ENCODE peak calls at places on chromosomes 3 and 15, in five cellular contexts. V, H, K, L and G are unnamed samples.
A peak's percentile ranks its signal among the peaks of the same experiment; 100 is the strongest.

GRCh38 chr3:19506171-19506570 is 357.9 kb downstream of the KCNH8 start:
- DNase-seq in V (no peak), K (no peak), H (peak; percentile 1), L (no peak), G (no peak)

GRCh38 chr3:136135039-136135802 is 60.9 kb downstream of the MSL2 start:
- DNase-seq in L (no peak), V (peak; percentile 47), K (no peak), H (no peak), G (no peak)

GRCh38 chr3:66076861-66077495 is 38.3 kb upstream of the MAGI1 start:
- DNase-seq in L (no peak), V (no peak), K (no peak), H (no peak), G (no peak)

GRCh38 chr3:126152931-126153694 is 27.3 kb downstream of the ALDH1L1 start:
- DNase-seq in V (no peak), K (no peak), L (no peak), H (no peak), G (no peak)

GRCh38 chr3:58063424-58063823 is 55.2 kb downstream of the FLNB start:
- DNase-seq in K (no peak), L (no peak), V (no peak), H (no peak), G (no peak)

GRCh38 chr15:58526647-58527192 is 94.9 kb downstream of the LIPC start:
- DNase-seq in H (no peak), K (no peak), V (no peak), L (no peak), G (no peak)

GRCh38 chr15:37824717-37825382 is 109.6 kb upstream of the TMCO5A start:
- DNase-seq in L (no peak), V (peak; percentile 11), H (no peak), K (peak; percentile 2), G (no peak)

GRCh38 chr3:196990654-196991053 is 22.0 kb upstream of the PIGZ start:
- DNase-seq in L (no peak), H (no peak), V (no peak), K (peak; percentile 43), G (no peak)

GRCh38 chr3:30581982-30582381 is 24.4 kb upstream of the TGFBR2 start:
- DNase-seq in H (no peak), L (no peak), K (peak; percentile 53), V (no peak), G (peak; percentile 7)

GRCh38 chr15:43209059-43209824 is 11.6 kb downstream of the EPB42 start:
- DNase-seq in V (peak; percentile 61), K (peak; percentile 41), H (no peak), L (no peak), G (peak; percentile 71)

GRCh38 chr3:8882171-8882593 is 81.1 kb downstream of the RAD18 start:
- DNase-seq in K (no peak), H (no peak), V (no peak), L (no peak), G (peak; percentile 45)

GRCh38 chr3:151912041-151912440 is 38.6 kb downstream of the SUCNR1 start:
- DNase-seq in V (no peak), L (no peak), H (no peak), K (no peak), G (no peak)

GRCh38 chr15:73991260-73991659 is 835 bp downstream of the STOML1 start:
- DNase-seq in H (no peak), V (no peak), L (no peak), K (no peak), G (peak; percentile 21)

GRCh38 chr3:39376929-39377634 is 6.1 kb upstream of the SLC25A38 start:
- DNase-seq in H (no peak), V (peak; percentile 1), L (no peak), K (no peak), G (peak; percentile 39)

GRCh38 chr3:83514130-83514914 is 1444.5 kb upstream of the CADM2 start:
- DNase-seq in L (peak; percentile 58), H (no peak), V (no peak), K (no peak), G (peak; percentile 65)

GRCh38 chr15:62985768-62986167 is 56.8 kb upstream of the TPM1 start:
- DNase-seq in K (no peak), L (no peak), H (no peak), V (no peak), G (no peak)

GRCh38 chr3:139764069-139764905 is 86.5 kb upstream of the NMNAT3 start:
- DNase-seq in H (no peak), K (no peak), V (no peak), L (no peak), G (no peak)

GRCh38 chr3:16790432-16791379 is 94.0 kb upstream of the PLCL2 start:
- DNase-seq in L (no peak), H (no peak), K (no peak), V (no peak), G (no peak)

GRCh38 chr3:64223809-64224570 is 1.3 kb downstream of the PRICKLE2 start:
- DNase-seq in K (no peak), V (no peak), L (no peak), H (no peak), G (no peak)

GRCh38 chr15:93072011-93072410 is 17.0 kb downstream of the RGMA start:
- DNase-seq in V (no peak), K (no peak), H (no peak), L (no peak), G (peak; percentile 65)

GRCh38 chr15:74375303-74375693 is 7.9 kb upstream of the CYP11A1 start:
- DNase-seq in K (peak; percentile 71), H (no peak), V (peak; percentile 71), L (no peak), G (peak; percentile 93)

GRCh38 chr3:98136631-98137030 is 6.1 kb downstream of the OR5H1 start:
- DNase-seq in H (no peak), L (no peak), K (no peak), V (no peak), G (no peak)

GRCh38 chr3:141050913-141051632 is at the start of gene SPSB4:
- DNase-seq in K (peak; percentile 14), V (no peak), H (no peak), L (peak; percentile 63), G (peak; percentile 92)

GRCh38 chr3:105904683-105905320 is 36.0 kb upstream of the CBLB start:
- DNase-seq in V (no peak), L (no peak), H (no peak), K (no peak), G (no peak)

GRCh38 chr3:17935217-17935616 is 192.8 kb upstream of the TBC1D5 start:
- DNase-seq in L (no peak), K (no peak), V (no peak), H (no peak), G (no peak)

GRCh38 chr3:157493627-157494550 is 9.3 kb downstream of the VEPH1 start:
- DNase-seq in H (no peak), L (no peak), K (peak; percentile 28), V (peak; percentile 14), G (peak; percentile 69)

GRCh38 chr3:81760215-81760614 is 1.2 kb downstream of the GBE1 start:
- DNase-seq in H (no peak), V (no peak), L (no peak), K (no peak), G (no peak)

GRCh38 chr3:153927107-153927506 is 194.1 kb upstream of the ARHGEF26 start:
- DNase-seq in H (peak; percentile 2), V (no peak), L (no peak), K (no peak), G (peak; percentile 41)

GRCh38 chr15:40812721-40813425 is 5.6 kb upstream of the DNAJC17 start:
- DNase-seq in H (no peak), K (no peak), V (no peak), L (no peak), G (no peak)
- TF ChIP-seq CREB1 in H (no peak), K (no peak), V (no peak), L (no peak), G (no peak)

GRCh38 chr3:137760341-137761098 is 3.6 kb upstream of the SOX14 start:
- DNase-seq in K (no peak), H (no peak), L (no peak), V (no peak), G (peak; percentile 53)

GRCh38 chr3:137761099-137761562 is 3.0 kb upstream of the SOX14 start:
- DNase-seq in L (no peak), K (no peak), V (no peak), H (no peak), G (peak; percentile 63)

GRCh38 chr3:137763594-137763938 is 549 bp upstream of the SOX14 start:
- DNase-seq in L (no peak), V (no peak), K (no peak), H (no peak), G (peak; percentile 61)

GRCh38 chr3:137762674-137763593 is 1.2 kb upstream of the SOX14 start:
- DNase-seq in K (no peak), H (no peak), V (no peak), L (no peak), G (peak; percentile 42)

GRCh38 chr3:137761563-137762503 is 2.3 kb upstream of the SOX14 start:
- DNase-seq in V (no peak), K (no peak), L (no peak), H (no peak), G (peak; percentile 43)
- H3K36me3 ChIP-seq in V (no peaks in the 10 kb centered on the region), K (no peaks in the 10 kb centered on the region), L (no peaks in the 10 kb centered on the region), H (no peaks in the 10 kb centered on the region), G (no peaks in the 10 kb centered on the region)

GRCh38 chr3:147940846-147941245 is 531.7 kb downstream of the ZIC1 start:
- DNase-seq in K (no peak), V (no peak), L (no peak), H (no peak), G (no peak)

GRCh38 chr3:147937341-147937740 is 528.2 kb downstream of the ZIC1 start:
- DNase-seq in L (no peak), V (no peak), H (no peak), K (no peak), G (no peak)

GRCh38 chr3:147940400-147940799 is 531.2 kb downstream of the ZIC1 start:
- DNase-seq in V (no peak), H (no peak), K (no peak), L (no peak), G (no peak)

GRCh38 chr3:147937891-147938290 is 528.7 kb downstream of the ZIC1 start:
- DNase-seq in V (no peak), H (no peak), L (no peak), K (no peak), G (no peak)

DNA sequence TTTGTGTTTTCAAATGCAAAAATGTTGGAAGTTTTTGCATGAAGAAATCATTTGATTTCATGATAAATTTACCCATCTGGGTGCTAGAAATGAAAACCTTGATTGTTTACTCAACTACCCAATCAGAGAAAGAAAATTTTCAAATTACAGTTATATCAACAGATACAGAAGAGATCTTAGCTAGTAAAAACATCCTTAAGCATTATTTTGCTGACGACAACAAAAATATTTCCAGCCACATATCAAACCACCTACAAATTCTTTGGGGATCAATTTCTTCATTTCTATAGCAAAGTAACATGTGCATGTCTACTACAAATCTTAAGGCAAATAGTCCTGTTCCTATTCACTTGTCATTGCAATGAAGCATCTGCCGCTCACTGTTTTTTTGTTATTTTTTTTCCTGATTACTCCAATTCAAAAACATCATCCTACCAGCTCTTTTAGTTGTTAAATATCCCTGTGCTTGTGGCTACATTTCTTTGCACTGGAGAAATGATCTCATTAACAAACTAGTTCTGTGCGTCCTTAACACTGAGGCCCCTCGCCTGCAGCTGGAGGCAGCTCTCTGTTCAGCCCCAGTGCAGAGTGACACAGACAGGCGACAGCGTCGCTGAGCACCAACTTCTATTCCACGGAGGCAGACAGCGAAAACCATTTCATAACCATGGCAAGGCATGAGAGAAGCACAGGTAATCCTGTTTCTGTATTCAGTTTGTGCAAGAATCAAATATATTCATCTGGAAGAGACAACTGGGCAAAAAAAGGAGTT is 530.4 kb downstream of the ZIC1 start:
- DNase-seq in V (no peak), H (no peak), L (no peak), K (no peak), G (peak; percentile 20)
- TF ChIP-seq CREB1 in V (no peak), H (no peak), L (no peak), K (no peak), G (no peak)

GRCh38 chr3:25289663-25290062 is 138.4 kb upstream of the RARB start:
- DNase-seq in H (no peak), V (no peak), K (no peak), L (no peak), G (no peak)
- H3K36me3 ChIP-seq in H (no peaks in the 10 kb centered on the region), V (no peaks in the 10 kb centered on the region), K (no peaks in the 10 kb centered on the region), L (no peaks in the 10 kb centered on the region), G (no peaks in the 10 kb centered on the region)